ENCODE peak calls at places on chromosomes 3 and 15, in four cellular contexts. N, U, S and K are unnamed samples.

GRCh38 chr3:98573231-98573728 is 20.1 kb downstream of the CPOX start:
- DNase-seq in U (no peak), S (no peak), N (no peak), K (no peak)

GRCh38 chr15:88629071-88629470 is 7.9 kb downstream of the AEN start:
- DNase-seq in U (no peak), S (no peak), N (no peak), K (no peak)

GRCh38 chr3:14431556-14431927 is 29.1 kb downstream of the SLC6A6 start:
- DNase-seq in S (no peak), N (peak; percentile 71), U (no peak), K (no peak)

GRCh38 chr3:140704733-140705132 is 26.9 kb downstream of the TRIM42 start:
- DNase-seq in S (no peak), U (no peak), N (no peak), K (no peak)

GRCh38 chr15:90286678-90287077 is 21.2 kb downstream of the NGRN start:
- DNase-seq in N (no peak), S (peak; percentile 24), U (no peak), K (no peak)

GRCh38 chr3:21524113-21524512 is 226.9 kb downstream of the ZNF385D start:
- DNase-seq in S (peak; percentile 42), N (no peak), U (no peak), K (no peak)

GRCh38 chr3:152438181-152438580 is 169.5 kb downstream of the MBNL1 start:
- DNase-seq in S (no peak), U (no peak), N (no peak), K (no peak)

GRCh38 chr3:169112153-169112892 is 551.2 kb downstream of the MECOM start:
- DNase-seq in S (peak; percentile 97), U (no peak), N (no peak), K (no peak)

GRCh38 chr15:80977627-80978036 is 12.0 kb downstream of the MESD start:
- DNase-seq in S (no peak), U (peak; percentile 72), N (peak; percentile 93), K (peak; percentile 57)

GRCh38 chr15:32790352-32790999 is 72.7 kb downstream of the GREM1 start:
- DNase-seq in U (no peak), N (no peak), S (peak; percentile 53), K (no peak)

GRCh38 chr15:60370804-60371700 is 26.7 kb downstream of the ANXA2 start:
- DNase-seq in S (peak; percentile 100), N (peak; percentile 22), U (peak; percentile 61), K (no peak)

GRCh38 chr15:66498501-66499386 is 1.2 kb upstream of the SNAPC5 start:
- DNase-seq in S (peak; percentile 21), U (peak; percentile 8), N (no peak), K (no peak)

GRCh38 chr15:36954486-36954885 is 145.9 kb downstream of the MEIS2 start:
- DNase-seq in N (no peak), U (no peak), S (peak; percentile 90), K (no peak)

GRCh38 chr15:29774900-29775299 is 47.4 kb downstream of the TJP1 start:
- DNase-seq in U (no peak), S (peak; percentile 84), N (no peak), K (no peak)

GRCh38 chr3:114539525-114539924 is 245.7 kb downstream of the TIGIT start:
- DNase-seq in N (no peak), S (peak; percentile 39), U (no peak), K (no peak)

GRCh38 chr3:123893012-123893411 is 8.9 kb upstream of the MYLK start:
- DNase-seq in S (no peak), N (no peak), U (no peak), K (no peak)

GRCh38 chr3:11548721-11549131 is 95.0 kb downstream of the VGLL4 start:
- DNase-seq in U (no peak), S (peak; percentile 92), N (no peak), K (no peak)

GRCh38 chr3:11552289-11553264 is 91.1 kb downstream of the VGLL4 start:
- DNase-seq in N (no peak), U (no peak), S (no peak), K (no peak)

GRCh38 chr3:11549580-11550140 is 94.1 kb downstream of the VGLL4 start:
- DNase-seq in S (no peak), N (no peak), U (no peak), K (no peak)

GRCh38 chr3:11553436-11554235 is 90.1 kb downstream of the VGLL4 start:
- DNase-seq in N (no peak), S (no peak), U (peak; percentile 81), K (no peak)

DNA sequence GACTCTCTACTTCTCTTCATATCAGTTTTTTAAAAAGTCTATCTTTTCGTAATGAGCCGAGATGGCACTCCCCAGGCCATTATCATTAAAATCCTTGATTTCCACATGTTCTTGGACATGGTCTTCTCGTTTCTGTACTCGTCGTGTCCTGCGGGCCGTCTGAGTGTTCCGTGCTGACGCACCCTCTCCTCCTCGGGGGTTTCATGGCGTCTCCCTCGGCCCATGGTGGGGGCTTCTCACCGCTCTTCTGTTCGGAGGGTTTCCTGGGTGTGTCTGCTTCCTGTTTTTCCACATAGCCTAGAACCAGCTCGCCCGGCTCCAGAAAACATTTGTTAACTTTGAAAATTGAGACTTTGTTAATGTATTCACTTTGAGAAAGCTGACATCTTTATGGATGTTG is 92.7 kb downstream of the VGLL4 start:
- DNase-seq in S (no peak), N (no peak), U (peak; percentile 43), K (no peak)
- H3K4me3 ChIP-seq in S (no peak overlapping the region), N (no peak overlapping the region), U (no peak overlapping the region), K (no peak overlapping the region)

GRCh38 chr3:128846501-128846900 is 32.9 kb upstream of the ACAD9 start:
- DNase-seq in N (no peak), U (no peak), S (no peak), K (no peak)
- H3K27ac ChIP-seq in N (no peak overlapping the region), U (peak overlapping the region; percentile 23), S (no peak overlapping the region), K (peak overlapping the region; percentile 85)

DNA sequence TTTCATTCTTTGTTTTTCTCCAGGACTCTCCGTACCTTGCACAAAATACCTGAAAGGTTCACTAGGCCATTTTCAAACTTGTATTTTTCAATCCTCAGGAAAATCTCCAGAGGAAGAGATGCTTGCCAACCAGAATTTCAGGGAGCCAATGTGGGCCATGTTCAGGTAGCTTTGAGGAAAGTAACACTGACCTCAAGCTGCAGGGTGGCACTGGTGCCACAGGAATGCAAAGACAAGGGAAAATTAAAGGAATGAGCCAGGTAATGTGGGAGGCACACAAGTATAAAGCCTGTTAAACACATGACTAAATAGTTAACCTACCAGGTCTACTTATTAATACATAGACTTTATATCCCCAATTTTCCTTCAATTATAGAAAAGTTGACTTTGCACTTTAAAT is 51.9 kb upstream of the GAP43 start:
- DNase-seq in S (no peak), U (no peak), N (no peak), K (no peak)
- TF ChIP-seq CTCF in S (no peak), U (no peak), N (no peak), K (peak; percentile 18)

DNA sequence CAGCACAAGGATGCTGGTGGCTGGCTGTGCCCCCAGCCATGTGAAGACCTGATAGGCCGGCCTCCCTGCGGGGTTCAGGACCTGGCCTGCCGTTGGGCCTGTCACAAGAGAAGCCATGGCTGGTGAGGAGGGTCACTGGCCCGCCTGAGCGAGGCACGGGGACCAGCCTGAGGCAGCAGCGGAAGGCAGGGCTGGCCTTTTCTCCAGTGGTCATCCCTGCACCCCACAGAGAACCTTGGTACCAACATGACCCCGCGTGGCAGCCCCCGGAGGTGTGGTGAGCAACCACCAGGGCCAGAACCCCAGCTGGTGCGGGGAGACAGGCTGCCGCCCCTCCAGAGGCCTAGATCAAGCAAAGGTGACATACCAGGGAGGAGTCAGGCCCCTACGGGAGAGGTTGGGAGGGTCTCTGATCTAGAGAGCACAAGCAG is 134.1 kb upstream of the MEF2A start:
- DNase-seq in S (no peak), U (no peak), N (no peak), K (no peak)
- H3K4me3 ChIP-seq in S (no peak overlapping the region), U (no peak overlapping the region), N (no peak overlapping the region), K (no peak overlapping the region)